ENCODE peak calls at places on chromosomes 3 and 15, in seven cellular contexts. One of them, this sample, is unnamed.
A peak's percentile ranks its signal among the peaks of the same experiment; 100 is the strongest.

GRCh38 chr15:40069178-40070165 is 30.5 kb upstream of the SRP14 start:
- DNase-seq in esophagus squamous epithelium: no peak
- DNase-seq in mucosa of descending colon: peak; percentile 95
- DNase-seq in gastrocnemius medialis: peak; percentile 98
- DNase-seq in breast epithelium: peak; percentile 99
- DNase-seq in ovary: peak; percentile 70
- DNase-seq in psoas muscle: peak; percentile 98
- DNase-seq in this sample: peak; percentile 96

GRCh38 chr15:52523646-52524045 is 5.0 kb downstream of the MYO5A start:
- DNase-seq in esophagus squamous epithelium: no peak
- DNase-seq in mucosa of descending colon: no peak
- DNase-seq in gastrocnemius medialis: peak; percentile 31
- DNase-seq in breast epithelium: no peak
- DNase-seq in ovary: no peak
- DNase-seq in psoas muscle: no peak
- DNase-seq in this sample: no peak

GRCh38 chr15:69244798-69245197 is 53.9 kb upstream of the PAQR5 start:
- DNase-seq in esophagus squamous epithelium: no peak
- DNase-seq in mucosa of descending colon: no peak
- DNase-seq in gastrocnemius medialis: no peak
- DNase-seq in breast epithelium: no peak
- DNase-seq in ovary: no peak
- DNase-seq in psoas muscle: no peak
- DNase-seq in this sample: no peak

GRCh38 chr3:73624363-73625123 is at the start of gene PDZRN3:
- DNase-seq in esophagus squamous epithelium: no peak
- DNase-seq in mucosa of descending colon: peak; percentile 66
- DNase-seq in gastrocnemius medialis: peak; percentile 63
- DNase-seq in breast epithelium: peak; percentile 63
- DNase-seq in ovary: peak; percentile 84
- DNase-seq in psoas muscle: peak; percentile 78
- DNase-seq in this sample: peak; percentile 68

GRCh38 chr3:194827486-194827885 is 141.8 kb downstream of the FAM43A start:
- DNase-seq in esophagus squamous epithelium: no peak
- DNase-seq in mucosa of descending colon: no peak
- DNase-seq in gastrocnemius medialis: no peak
- DNase-seq in breast epithelium: no peak
- DNase-seq in ovary: no peak
- DNase-seq in psoas muscle: no peak
- DNase-seq in this sample: no peak

GRCh38 chr3:71245971-71246860 is 337.3 kb downstream of the FOXP1 start:
- DNase-seq in esophagus squamous epithelium: no peak
- DNase-seq in mucosa of descending colon: no peak
- DNase-seq in gastrocnemius medialis: no peak
- DNase-seq in breast epithelium: no peak
- DNase-seq in ovary: no peak
- DNase-seq in psoas muscle: no peak
- DNase-seq in this sample: no peak

GRCh38 chr3:111729087-111729846 is 129.8 kb upstream of the PHLDB2 start:
- DNase-seq in esophagus squamous epithelium: no peak
- DNase-seq in mucosa of descending colon: peak; percentile 45
- DNase-seq in gastrocnemius medialis: peak; percentile 54
- DNase-seq in breast epithelium: no peak
- DNase-seq in ovary: peak; percentile 54
- DNase-seq in psoas muscle: peak; percentile 79
- DNase-seq in this sample: peak; percentile 78

GRCh38 chr3:197480320-197480719 is 75.4 kb downstream of the BDH1 start:
- DNase-seq in esophagus squamous epithelium: no peak
- DNase-seq in mucosa of descending colon: no peak
- DNase-seq in gastrocnemius medialis: no peak
- DNase-seq in breast epithelium: no peak
- DNase-seq in ovary: no peak
- DNase-seq in psoas muscle: no peak
- DNase-seq in this sample: no peak

GRCh38 chr3:30162579-30162978 is 443.8 kb upstream of the TGFBR2 start:
- DNase-seq in esophagus squamous epithelium: no peak
- DNase-seq in mucosa of descending colon: no peak
- DNase-seq in gastrocnemius medialis: no peak
- DNase-seq in breast epithelium: no peak
- DNase-seq in ovary: no peak
- DNase-seq in psoas muscle: no peak
- DNase-seq in this sample: no peak

GRCh38 chr3:171880471-171880870 is 37.3 kb downstream of the TMEM212 start:
- DNase-seq in esophagus squamous epithelium: no peak
- DNase-seq in mucosa of descending colon: no peak
- DNase-seq in gastrocnemius medialis: no peak
- DNase-seq in breast epithelium: no peak
- DNase-seq in ovary: no peak
- DNase-seq in psoas muscle: no peak
- DNase-seq in this sample: no peak

GRCh38 chr3:10247679-10248183 is 528 bp upstream of the TATDN2 start:
- DNase-seq in esophagus squamous epithelium: no peak
- DNase-seq in mucosa of descending colon: no peak
- DNase-seq in gastrocnemius medialis: no peak
- DNase-seq in breast epithelium: no peak
- DNase-seq in ovary: peak; percentile 27
- DNase-seq in psoas muscle: no peak
- DNase-seq in this sample: peak; percentile 19

GRCh38 chr3:121626495-121626894 is 33.3 kb downstream of the FBXO40 start:
- DNase-seq in esophagus squamous epithelium: no peak
- DNase-seq in mucosa of descending colon: no peak
- DNase-seq in gastrocnemius medialis: no peak
- DNase-seq in breast epithelium: no peak
- DNase-seq in ovary: no peak
- DNase-seq in psoas muscle: no peak
- DNase-seq in this sample: no peak

GRCh38 chr3:121629601-121630000 is 31.1 kb downstream of the HCLS1 start:
- DNase-seq in esophagus squamous epithelium: no peak
- DNase-seq in mucosa of descending colon: no peak
- DNase-seq in gastrocnemius medialis: no peak
- DNase-seq in breast epithelium: no peak
- DNase-seq in ovary: no peak
- DNase-seq in psoas muscle: no peak
- DNase-seq in this sample: no peak

GRCh38 chr3:121627622-121628021 is 33.1 kb downstream of the HCLS1 start:
- DNase-seq in esophagus squamous epithelium: no peak
- DNase-seq in mucosa of descending colon: no peak
- DNase-seq in gastrocnemius medialis: no peak
- DNase-seq in breast epithelium: no peak
- DNase-seq in ovary: no peak
- DNase-seq in psoas muscle: no peak
- DNase-seq in this sample: no peak

GRCh38 chr3:121627211-121627610 is 33.5 kb downstream of the HCLS1 start:
- DNase-seq in esophagus squamous epithelium: no peak
- DNase-seq in mucosa of descending colon: no peak
- DNase-seq in gastrocnemius medialis: no peak
- DNase-seq in breast epithelium: no peak
- DNase-seq in ovary: no peak
- DNase-seq in psoas muscle: no peak
- DNase-seq in this sample: no peak

GRCh38 chr3:121630355-121630754 is 30.3 kb downstream of the HCLS1 start:
- DNase-seq in esophagus squamous epithelium: no peak
- DNase-seq in mucosa of descending colon: no peak
- DNase-seq in gastrocnemius medialis: no peak
- DNase-seq in breast epithelium: no peak
- DNase-seq in ovary: no peak
- DNase-seq in psoas muscle: no peak
- DNase-seq in this sample: no peak
- TF ChIP-seq CTCF in esophagus squamous epithelium: no peak
- TF ChIP-seq CTCF in mucosa of descending colon: no peak
- TF ChIP-seq CTCF in gastrocnemius medialis: no peak
- TF ChIP-seq CTCF in breast epithelium: no peak
- TF ChIP-seq CTCF in ovary: no peak
- TF ChIP-seq CTCF in psoas muscle: no peak
- TF ChIP-seq CTCF in this sample: no peak

GRCh38 chr15:25247418-25248030 is 191.3 kb downstream of the UBE3A start:
- DNase-seq in esophagus squamous epithelium: no peak
- DNase-seq in mucosa of descending colon: peak; percentile 15
- DNase-seq in gastrocnemius medialis: no peak
- DNase-seq in breast epithelium: peak; percentile 27
- DNase-seq in ovary: no peak
- DNase-seq in psoas muscle: peak; percentile 31
- DNase-seq in this sample: no peak
- H3K9me3 ChIP-seq in esophagus squamous epithelium: no peaks in the 10 kb centered on the region
- H3K9me3 ChIP-seq in mucosa of descending colon: peaks cover 92% of the 10 kb centered on the region
- H3K9me3 ChIP-seq in gastrocnemius medialis: no peaks in the 10 kb centered on the region
- H3K9me3 ChIP-seq in breast epithelium: peaks cover 85% of the 10 kb centered on the region
- H3K9me3 ChIP-seq in ovary: peaks cover 8% of the 10 kb centered on the region
- H3K9me3 ChIP-seq in psoas muscle: no peaks in the 10 kb centered on the region
- H3K9me3 ChIP-seq in this sample: peaks cover 16% of the 10 kb centered on the region

GRCh38 chr3:99999541-99999940 is 114.8 kb downstream of the FILIP1L start:
- DNase-seq in esophagus squamous epithelium: no peak
- DNase-seq in mucosa of descending colon: no peak
- DNase-seq in gastrocnemius medialis: no peak
- DNase-seq in breast epithelium: no peak
- DNase-seq in ovary: no peak
- DNase-seq in psoas muscle: no peak
- DNase-seq in this sample: no peak

GRCh38 chr3:100002599-100003350 is 111.5 kb downstream of the FILIP1L start:
- DNase-seq in esophagus squamous epithelium: no peak
- DNase-seq in mucosa of descending colon: no peak
- DNase-seq in gastrocnemius medialis: no peak
- DNase-seq in breast epithelium: no peak
- DNase-seq in ovary: no peak
- DNase-seq in psoas muscle: no peak
- DNase-seq in this sample: no peak

GRCh38 chr3:100001514-100002270 is 112.6 kb downstream of the FILIP1L start:
- DNase-seq in esophagus squamous epithelium: no peak
- DNase-seq in mucosa of descending colon: no peak
- DNase-seq in gastrocnemius medialis: no peak
- DNase-seq in breast epithelium: no peak
- DNase-seq in ovary: no peak
- DNase-seq in psoas muscle: no peak
- DNase-seq in this sample: no peak

GRCh38 chr3:100003609-100004503 is 110.4 kb downstream of the FILIP1L start:
- DNase-seq in esophagus squamous epithelium: no peak
- DNase-seq in mucosa of descending colon: no peak
- DNase-seq in gastrocnemius medialis: no peak
- DNase-seq in breast epithelium: no peak
- DNase-seq in ovary: no peak
- DNase-seq in psoas muscle: no peak
- DNase-seq in this sample: no peak

GRCh38 chr3:100001083-100001482 is 113.2 kb downstream of the FILIP1L start:
- DNase-seq in esophagus squamous epithelium: no peak
- DNase-seq in mucosa of descending colon: no peak
- DNase-seq in gastrocnemius medialis: no peak
- DNase-seq in breast epithelium: no peak
- DNase-seq in ovary: no peak
- DNase-seq in psoas muscle: no peak
- DNase-seq in this sample: no peak
- H3K4me3 ChIP-seq in esophagus squamous epithelium: no peak overlapping the region
- H3K4me3 ChIP-seq in mucosa of descending colon: no peak overlapping the region
- H3K4me3 ChIP-seq in gastrocnemius medialis: no peak overlapping the region
- H3K4me3 ChIP-seq in breast epithelium: no peak overlapping the region
- H3K4me3 ChIP-seq in ovary: no peak overlapping the region
- H3K4me3 ChIP-seq in psoas muscle: no peak overlapping the region
- H3K4me3 ChIP-seq in this sample: no peak overlapping the region

DNA sequence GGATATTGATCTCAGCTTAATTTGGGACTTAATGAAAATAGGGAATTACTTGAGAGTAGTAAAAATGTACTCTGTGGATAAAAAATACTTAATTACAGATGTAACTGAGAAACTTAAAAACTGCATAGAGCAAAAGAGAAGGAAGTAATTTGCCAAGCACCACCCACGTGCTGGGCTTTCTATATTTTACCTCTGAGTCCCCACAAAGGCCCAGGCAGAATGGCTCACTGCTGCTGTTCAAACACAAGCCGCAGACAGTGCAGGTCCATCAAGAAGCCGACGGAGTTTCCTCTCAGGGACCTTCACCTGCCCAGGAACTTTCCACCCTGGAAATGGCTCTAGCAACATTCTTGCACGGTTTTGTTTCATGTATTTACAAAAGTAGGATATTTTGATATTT is 77.2 kb upstream of the TRPM1 start:
- DNase-seq in esophagus squamous epithelium: no peak
- DNase-seq in mucosa of descending colon: no peak
- DNase-seq in gastrocnemius medialis: no peak
- DNase-seq in breast epithelium: no peak
- DNase-seq in ovary: no peak
- DNase-seq in psoas muscle: no peak
- DNase-seq in this sample: no peak
- TF ChIP-seq CTCF in esophagus squamous epithelium: no peak
- TF ChIP-seq CTCF in mucosa of descending colon: no peak
- TF ChIP-seq CTCF in gastrocnemius medialis: no peak
- TF ChIP-seq CTCF in breast epithelium: no peak
- TF ChIP-seq CTCF in ovary: no peak
- TF ChIP-seq CTCF in psoas muscle: no peak
- TF ChIP-seq CTCF in this sample: no peak

GRCh38 chr3:121822973-121823372 is 11.9 kb downstream of the IQCB1 start:
- DNase-seq in esophagus squamous epithelium: no peak
- DNase-seq in mucosa of descending colon: no peak
- DNase-seq in gastrocnemius medialis: no peak
- DNase-seq in breast epithelium: no peak
- DNase-seq in ovary: no peak
- DNase-seq in psoas muscle: no peak
- DNase-seq in this sample: no peak
- H3K9me3 ChIP-seq in esophagus squamous epithelium: no peaks in the 10 kb centered on the region
- H3K9me3 ChIP-seq in mucosa of descending colon: peaks cover 8% of the 10 kb centered on the region
- H3K9me3 ChIP-seq in gastrocnemius medialis: no peaks in the 10 kb centered on the region
- H3K9me3 ChIP-seq in breast epithelium: no peaks in the 10 kb centered on the region
- H3K9me3 ChIP-seq in ovary: no peaks in the 10 kb centered on the region
- H3K9me3 ChIP-seq in psoas muscle: peaks cover 11% of the 10 kb centered on the region
- H3K9me3 ChIP-seq in this sample: peaks cover 14% of the 10 kb centered on the region

DNA sequence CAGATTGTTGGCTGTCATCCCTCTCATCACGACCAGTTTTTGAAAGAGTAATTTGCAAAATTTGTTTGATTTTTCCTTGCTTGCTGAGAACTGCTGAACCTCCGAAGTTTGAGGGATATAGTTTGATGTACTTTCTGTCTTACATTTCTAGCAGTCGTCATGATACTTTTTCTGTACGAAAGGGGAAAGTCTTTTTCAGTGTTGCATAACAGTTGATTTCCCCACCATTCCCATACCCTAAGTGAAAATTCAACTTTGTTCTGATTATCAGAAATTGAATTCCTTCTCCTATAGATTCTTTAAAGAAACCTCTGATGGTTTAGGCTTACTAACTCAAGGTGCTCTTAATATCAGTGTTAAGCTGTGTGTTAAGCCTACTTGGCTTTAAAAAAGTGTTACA is 1.6 kb downstream of the PDE8A start:
- DNase-seq in esophagus squamous epithelium: no peak
- DNase-seq in mucosa of descending colon: no peak
- DNase-seq in gastrocnemius medialis: no peak
- DNase-seq in breast epithelium: no peak
- DNase-seq in ovary: no peak
- DNase-seq in psoas muscle: no peak
- DNase-seq in this sample: no peak
- H3K4me3 ChIP-seq in esophagus squamous epithelium: peak overlapping the region; percentile 84
- H3K4me3 ChIP-seq in mucosa of descending colon: no peak overlapping the region
- H3K4me3 ChIP-seq in gastrocnemius medialis: peak overlapping the region; percentile 94
- H3K4me3 ChIP-seq in breast epithelium: peak overlapping the region; percentile 79
- H3K4me3 ChIP-seq in ovary: peak overlapping the region; percentile 79
- H3K4me3 ChIP-seq in psoas muscle: peak overlapping the region; percentile 93
- H3K4me3 ChIP-seq in this sample: peak overlapping the region; percentile 96

This sample was measured in heart left ventricle.